ENCODE peak calls at places on chromosomes 2 and 18, in six cellular contexts. M, W, U, P, L and E are unnamed samples.
A peak's percentile ranks its signal among the peaks of the same experiment; 100 is the strongest.

GRCh38 chr2:119169717-119170116 is 11.2 kb upstream of the C1QL2 start:
- DNase-seq in P (no peak), L (no peak), U (no peak), M (no peak), W (no peak), E (no peak)

GRCh38 chr2:149164296-149164695 is 125.8 kb downstream of the LYPD6B start:
- DNase-seq in P (no peak), L (no peak), U (no peak), W (no peak), M (no peak), E (no peak)

GRCh38 chr18:74541703-74542555 is 7.6 kb downstream of the CNDP1 start:
- DNase-seq in P (no peak), U (no peak), L (no peak), W (no peak), M (no peak), E (no peak)

GRCh38 chr2:39584283-39584972 is 81.3 kb upstream of the TMEM178A start:
- DNase-seq in W (no peak), M (no peak), L (no peak), U (no peak), P (no peak), E (no peak)

GRCh38 chr2:3633982-3634630 is 23.9 kb upstream of the ALLC start:
- DNase-seq in L (no peak), U (no peak), W (no peak), M (no peak), P (no peak), E (no peak)

GRCh38 chr2:190693533-190694226 is 44.8 kb downstream of the NAB1 start:
- DNase-seq in L (no peak), P (no peak), M (no peak), U (no peak), W (peak; percentile 17), E (no peak)

GRCh38 chr18:7116001-7116831 is 1.4 kb downstream of the LAMA1 start:
- DNase-seq in P (no peak), U (no peak), W (no peak), M (no peak), L (no peak), E (no peak)

GRCh38 chr2:118251427-118251826 is 163.2 kb downstream of the INSIG2 start:
- DNase-seq in U (no peak), L (no peak), W (no peak), M (no peak), P (no peak), E (peak; percentile 10)

GRCh38 chr2:128292599-128293425 is 25.9 kb downstream of the HS6ST1 start:
- DNase-seq in P (no peak), M (no peak), U (no peak), W (no peak), L (no peak), E (peak; percentile 44)

GRCh38 chr2:95323347-95324155 is 26.4 kb downstream of the KCNIP3 start:
- DNase-seq in W (peak; percentile 47), L (no peak), M (peak; percentile 17), P (no peak), U (no peak), E (peak; percentile 54)

GRCh38 chr2:171762879-171763573 is 75.8 kb downstream of the DYNC1I2 start:
- DNase-seq in W (no peak), M (no peak), P (no peak), L (no peak), U (no peak), E (peak; percentile 18)

GRCh38 chr18:39806519-39806918 is 2148.5 kb upstream of the PIK3C3 start:
- DNase-seq in P (no peak), U (no peak), M (peak; percentile 0), W (no peak), L (no peak), E (peak; percentile 28)